ENCODE peak calls at places on chromosomes 1 and 21, in four cellular contexts. A is HepG2, F is HCT116, Y is GM12878. O is an unnamed sample.
A peak's percentile ranks its signal among the peaks of the same experiment; 100 is the strongest.

GRCh38 chr21:36989699-36990507 is 16.6 kb upstream of the RIPPLY3 start:
- DNase-seq in F (peak; percentile 81), Y (peak; percentile 45), A (peak; percentile 80), O (peak; percentile 87)

GRCh38 chr1:21175670-21176581 is 771 bp downstream of the EIF4G3 start:
- DNase-seq in A (no peak), F (no peak), Y (no peak), O (no peak)

GRCh38 chr1:58732087-58732486 is 32.2 kb upstream of the MYSM1 start:
- DNase-seq in Y (no peak), F (no peak), A (no peak), O (no peak)

GRCh38 chr1:182069028-182069466 is 7.5 kb upstream of the ZNF648 start:
- DNase-seq in F (peak; percentile 18), Y (no peak), A (peak; percentile 42), O (peak; percentile 81)

GRCh38 chr1:201176931-201177330 is 13.7 kb upstream of the IGFN1 start:
- DNase-seq in F (no peak), A (no peak), Y (no peak), O (no peak)

GRCh38 chr1:21295059-21295401 is 4.8 kb upstream of the ECE1 start:
- DNase-seq in A (no peak), F (peak; percentile 42), Y (no peak), O (no peak)

GRCh38 chr1:235703516-235703915 is 53.9 kb upstream of the GNG4 start:
- DNase-seq in A (no peak), Y (no peak), F (no peak), O (no peak)

GRCh38 chr1:236099622-236100021 is 34.7 kb upstream of the NID1 start:
- DNase-seq in A (no peak), F (no peak), Y (no peak), O (no peak)

GRCh38 chr1:46179138-46180081 is 3.1 kb upstream of the P3R3URF start:
- DNase-seq in A (peak; percentile 78), Y (no peak), F (peak; percentile 80), O (peak; percentile 92)

GRCh38 chr1:41108696-41109284 is 87.3 kb upstream of the SLFNL1 start:
- DNase-seq in Y (no peak), F (no peak), A (no peak), O (no peak)

GRCh38 chr1:185704181-185704580 is 30.0 kb upstream of the HMCN1 start:
- DNase-seq in Y (no peak), F (no peak), A (no peak), O (no peak)
- TF ChIP-seq YY1 in Y (no peak), F (no peak), A (no peak), O (no peak)

DNA sequence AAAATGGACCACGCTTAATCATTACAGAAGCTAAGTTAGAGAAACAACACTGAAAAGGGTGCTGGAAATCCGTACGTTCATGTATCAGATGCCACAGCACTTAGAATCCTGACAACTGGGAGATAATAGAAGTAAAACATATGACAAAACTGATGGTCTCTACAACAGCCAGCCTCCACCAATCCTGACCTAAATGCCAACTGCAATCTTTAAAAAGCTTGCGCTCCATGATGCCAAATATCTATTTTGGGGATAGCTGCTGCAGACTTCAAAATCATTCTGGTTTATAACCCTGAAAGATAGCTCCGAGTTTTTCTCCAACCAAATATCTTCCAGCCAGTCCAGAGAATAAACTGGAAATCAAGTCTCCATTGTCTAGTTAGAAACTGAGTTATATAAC is 178.3 kb downstream of the RERE start:
- DNase-seq in F (no peak), A (no peak), Y (no peak), O (no peak)
- H3K4me3 ChIP-seq in F (no peak overlapping the region), A (no peak overlapping the region), Y (no peak overlapping the region), O (no peak overlapping the region)

GRCh38 chr1:32199717-32200072 is 700 bp upstream of the CCDC28B start:
- DNase-seq in A (no peak), F (no peak), Y (no peak), O (no peak)
- TF ChIP-seq YY1 in A (no peak), F (no peak), Y (no peak), O (no peak)

GRCh38 chr21:20998456-20998789 is 214 bp downstream of the NCAM2 start:
- DNase-seq in A (no peak), Y (no peak), F (no peak), O (no peak)

GRCh38 chr21:20996421-20997307 is 1.5 kb upstream of the NCAM2 start:
- DNase-seq in F (no peak), A (no peak), Y (no peak), O (no peak)

GRCh38 chr21:20998886-20999285 is 677 bp downstream of the NCAM2 start:
- DNase-seq in F (no peak), Y (no peak), A (no peak), O (no peak)

GRCh38 chr21:20997633-20998455 is at the start of gene NCAM2:
- DNase-seq in F (no peak), A (peak; percentile 9), Y (no peak), O (peak; percentile 77)

GRCh38 chr21:20997308-20997632 is 939 bp upstream of the NCAM2 start:
- DNase-seq in F (no peak), A (no peak), Y (no peak), O (no peak)
- H3K4me3 ChIP-seq in F (no peak overlapping the region), A (no peak overlapping the region), Y (no peak overlapping the region), O (peak overlapping the region; percentile 57)